ENCODE peak calls at places on chromosomes 16 and 17, in eight cellular contexts. T is A673, X is ascending aorta, D is ovary, K is psoas muscle, I is vagina, J is left lung, C is MM.1S. G is an unnamed sample.
A peak's percentile ranks its signal among the peaks of the same experiment; 100 is the strongest.

GRCh38 chr16:2702438-2702825 is 17.6 kb downstream of the PRSS27 start:
- DNase-seq in T (no peak), X (no peak), D (no peak), K (no peak), I (no peak), J (peak; percentile 75), C (no peak), G (no peak)

GRCh38 chr16:85231959-85232358 is 119.7 kb upstream of the CIBAR2 start:
- DNase-seq in T (no peak), X (no peak), D (peak; percentile 70), K (no peak), I (no peak), J (no peak), C (no peak), G (no peak)

GRCh38 chr16:54015147-54015546 is 271.4 kb downstream of the IRX3 start:
- DNase-seq in T (no peak), X (no peak), D (no peak), K (no peak), I (no peak), J (no peak), C (no peak), G (no peak)

GRCh38 chr16:31521368-31521767 is 6.3 kb upstream of the AHSP start:
- DNase-seq in T (no peak), X (no peak), D (no peak), K (no peak), I (no peak), J (no peak), C (no peak), G (no peak)

GRCh38 chr16:72942021-72942420 is 105.9 kb downstream of the ZFHX3 start:
- DNase-seq in T (no peak), X (no peak), D (no peak), K (no peak), I (no peak), J (no peak), C (no peak), G (no peak)

GRCh38 chr17:48547839-48548686 is 3.2 kb upstream of the HOXB2 start:
- DNase-seq in T (no peak), X (no peak), D (no peak), K (no peak), I (no peak), J (no peak), C (no peak), G (no peak)

GRCh38 chr16:5557966-5558365 is 460.4 kb upstream of the EEF2KMT start:
- DNase-seq in T (no peak), X (no peak), D (no peak), K (no peak), I (no peak), J (no peak), C (no peak), G (no peak)

GRCh38 chr17:55208078-55208812 is 56.5 kb upstream of the HLF start:
- DNase-seq in T (peak; percentile 93), X (no peak), D (no peak), K (no peak), I (no peak), J (no peak), C (no peak), G (no peak)

GRCh38 chr17:80142929-80143328 is 4.0 kb downstream of the EIF4A3 start:
- DNase-seq in T (no peak), X (no peak), D (no peak), K (no peak), I (no peak), J (no peak), C (no peak), G (no peak)

GRCh38 chr17:16423226-16423872 is 8.0 kb downstream of the TRPV2 start:
- DNase-seq in T (no peak), X (no peak), D (no peak), K (no peak), I (no peak), J (no peak), C (no peak), G (no peak)

GRCh38 chr16:30104492-30104891 is 8.5 kb upstream of the YPEL3 start:
- DNase-seq in T (no peak), X (no peak), D (no peak), K (no peak), I (no peak), J (peak; percentile 81), C (no peak), G (no peak)
- H3K27ac ChIP-seq in T (no peak overlapping the region), X (no peak overlapping the region), D (no peak overlapping the region), K (no peak overlapping the region), I (no peak overlapping the region), J (no peak overlapping the region), C (no peak overlapping the region), G (no peak overlapping the region)

GRCh38 chr16:68936729-68937631 is 93.6 kb downstream of the TANGO6 start:
- DNase-seq in T (peak; percentile 28), X (no peak), D (no peak), K (no peak), I (no peak), J (no peak), C (no peak), G (no peak)
- H3K27ac ChIP-seq in T (peak overlapping the region; percentile 49), X (no peak overlapping the region), D (no peak overlapping the region), K (no peak overlapping the region), I (peak overlapping the region; percentile 2), J (no peak overlapping the region), C (no peak overlapping the region), G (no peak overlapping the region)

GRCh38 chr17:4721203-4722135 is 9.8 kb upstream of the MED11 start:
- DNase-seq in T (no peak), X (no peak), D (no peak), K (no peak), I (no peak), J (peak; percentile 87), C (peak; percentile 85), G (no peak)

GRCh38 chr17:4718276-4718675 is 7.8 kb downstream of the ARRB2 start:
- DNase-seq in T (no peak), X (no peak), D (no peak), K (no peak), I (no peak), J (no peak), C (no peak), G (no peak)

GRCh38 chr17:4719146-4719545 is 8.7 kb downstream of the ARRB2 start:
- DNase-seq in T (no peak), X (no peak), D (no peak), K (no peak), I (no peak), J (no peak), C (no peak), G (no peak)

GRCh38 chr17:4720787-4721186 is 10.4 kb downstream of the ARRB2 start:
- DNase-seq in T (no peak), X (no peak), D (no peak), K (no peak), I (no peak), J (no peak), C (no peak), G (no peak)

GRCh38 chr17:4719684-4720221 is 9.3 kb downstream of the ARRB2 start:
- DNase-seq in T (no peak), X (no peak), D (no peak), K (no peak), I (no peak), J (no peak), C (no peak), G (no peak)
- H3K27ac ChIP-seq in T (no peak overlapping the region), X (no peak overlapping the region), D (no peak overlapping the region), K (no peak overlapping the region), I (no peak overlapping the region), J (no peak overlapping the region), C (no peak overlapping the region), G (no peak overlapping the region)

GRCh38 chr16:86442703-86443102 is 67.6 kb upstream of the FOXF1 start:
- DNase-seq in T (no peak), X (no peak), D (no peak), K (no peak), I (no peak), J (no peak), C (no peak), G (no peak)
- H3K27ac ChIP-seq in T (no peak overlapping the region), X (no peak overlapping the region), D (no peak overlapping the region), K (no peak overlapping the region), I (no peak overlapping the region), J (no peak overlapping the region), C (no peak overlapping the region), G (no peak overlapping the region)

GRCh38 chr17:15109608-15110007 is 155.5 kb downstream of the PMP22 start:
- DNase-seq in T (no peak), X (no peak), D (no peak), K (no peak), I (no peak), J (no peak), C (no peak), G (no peak)

GRCh38 chr17:15108992-15109391 is 156.1 kb downstream of the PMP22 start:
- DNase-seq in T (no peak), X (no peak), D (no peak), K (no peak), I (no peak), J (no peak), C (no peak), G (no peak)

DNA sequence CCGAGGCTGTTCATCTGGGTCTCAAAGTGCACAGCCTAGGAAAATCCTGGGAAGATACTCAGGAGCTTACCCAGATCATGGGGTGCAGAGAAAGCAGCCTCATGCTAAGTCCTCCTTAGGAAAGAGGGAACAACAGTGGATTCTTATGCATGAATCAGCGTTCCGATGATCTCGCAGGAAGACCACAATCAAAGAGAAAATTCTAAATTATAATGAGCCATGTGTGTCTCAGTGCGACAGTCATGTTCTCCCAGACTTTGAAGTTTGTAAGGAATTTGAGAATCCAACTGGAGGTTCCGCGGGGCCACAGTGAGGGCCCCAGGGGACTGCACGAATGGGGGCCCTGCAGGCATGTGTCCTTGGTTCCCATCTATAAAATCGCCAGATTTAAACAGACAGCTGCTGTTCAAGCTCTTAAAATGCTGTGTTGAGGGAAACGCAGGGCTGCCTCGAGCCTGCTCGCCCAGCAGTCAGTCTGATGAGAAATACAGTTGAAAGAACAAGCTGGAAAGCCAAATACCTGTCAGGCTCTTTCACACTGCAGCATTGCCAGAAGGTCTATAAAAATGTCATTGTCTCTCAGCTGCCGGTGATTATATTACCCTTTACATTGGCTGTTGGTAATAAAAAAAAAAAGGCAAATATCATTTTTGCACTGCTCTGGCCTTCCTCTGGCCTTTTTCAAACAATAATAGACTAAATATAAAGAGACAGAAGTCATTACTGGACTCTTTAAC is 152.1 kb downstream of the PMP22 start:
- DNase-seq in T (no peak), X (no peak), D (no peak), K (no peak), I (no peak), J (no peak), C (no peak), G (no peak)
- H3K27ac ChIP-seq in T (no peak overlapping the region), X (no peak overlapping the region), D (no peak overlapping the region), K (no peak overlapping the region), I (no peak overlapping the region), J (no peak overlapping the region), C (no peak overlapping the region), G (no peak overlapping the region)

G was measured in thoracic aorta.